ENCODE peak calls at places on chromosomes 6 and 20, in eight cellular contexts. M, C, P, D, A, T, B and H are unnamed samples.
A peak's percentile ranks its signal among the peaks of the same experiment; 100 is the strongest.

GRCh38 chr20:38970302-38970701 is 8.2 kb downstream of the DHX35 start:
- DNase-seq in D (no peak), C (no peak), B (no peak), P (no peak), A (no peak), T (peak; percentile 92), M (no peak), H (no peak)

GRCh38 chr6:113381957-113382356 is 475.2 kb upstream of the MARCKS start:
- DNase-seq in B (no peak), M (no peak), P (peak; percentile 59), A (peak; percentile 35), C (no peak), D (no peak), T (peak; percentile 75), H (no peak)

GRCh38 chr6:98203170-98203806 is 631.1 kb upstream of the POU3F2 start:
- DNase-seq in T (peak; percentile 0), A (no peak), D (no peak), B (no peak), P (no peak), C (no peak), M (peak; percentile 12), H (no peak)

GRCh38 chr6:17588011-17588410 is 12.1 kb upstream of the FAM8A1 start:
- DNase-seq in A (no peak), C (no peak), D (no peak), B (no peak), P (no peak), M (no peak), T (no peak), H (no peak)

GRCh38 chr6:150684715-150685459 is 85.2 kb downstream of the PLEKHG1 start:
- DNase-seq in A (no peak), T (no peak), P (no peak), C (no peak), M (no peak), D (no peak), B (no peak), H (no peak)

GRCh38 chr6:2899596-2899995 is 3.5 kb downstream of the SERPINB9 start:
- DNase-seq in M (no peak), A (no peak), T (no peak), C (no peak), P (no peak), B (no peak), D (peak; percentile 40), H (no peak)

GRCh38 chr6:157333956-157334355 is 10.6 kb upstream of the TMEM242 start:
- DNase-seq in C (no peak), A (no peak), P (no peak), D (no peak), M (no peak), B (no peak), T (no peak), H (no peak)

GRCh38 chr6:80689700-80690099 is 583.2 kb downstream of the BCKDHB start:
- DNase-seq in A (no peak), P (no peak), D (no peak), C (no peak), T (peak; percentile 37), M (no peak), B (no peak), H (no peak)

GRCh38 chr6:11296449-11297375 is 64.2 kb upstream of the NEDD9 start:
- DNase-seq in M (no peak), T (no peak), C (no peak), A (no peak), B (no peak), P (no peak), D (no peak), H (no peak)

GRCh38 chr6:32581275-32582095 is 8.2 kb downstream of the HLA-DRB1 start:
- DNase-seq in D (no peak), P (no peak), M (no peak), A (no peak), T (no peak), C (no peak), B (no peak), H (no peak)

GRCh38 chr6:56582246-56582645 is 60.4 kb downstream of the DST start:
- DNase-seq in A (no peak), M (no peak), T (no peak), D (no peak), C (no peak), B (no peak), P (no peak), H (no peak)